ENCODE peak calls at places on chromosomes 7 and 10, in nine cellular contexts. One of them, this sample, is unnamed.

GRCh38 chr7:142359694-142360279 is 101.9 kb upstream of the PRSS58 start:
- DNase-seq in GM18507: no peak
- DNase-seq in brain pericyte: no peak
- DNase-seq in OCI-M1: no peak
- DNase-seq in retina: no peak
- DNase-seq in nephron progenitor cell: no peak
- DNase-seq in stimulated activated CD4-positive, alpha-beta T cell treated with anti-CD3 and anti-CD28 coated beads, Interleukin-1b, Interleukin-23, amount 100 ng/mL, for 1 hour: no peak
- DNase-seq in stimulated activated naive B cell treated with anti-CD40 and anti-IgM and Interleukin-4, amounts not matched to agents 10 μg/mL and 1 μg/mL and 100 μg/mL, for 72 hours: no peak
- DNase-seq in activated CD4-positive, alpha-beta T cell treated with anti-CD3 and anti-CD28 coated beads for 48 hours: no peak
- DNase-seq in this sample: no peak

GRCh38 chr7:19798986-19799385 is 25.6 kb upstream of the TMEM196 start:
- DNase-seq in stimulated activated CD4-positive, alpha-beta T cell treated with anti-CD3 and anti-CD28 coated beads, Interleukin-1b, Interleukin-23, amount 100 ng/mL, for 1 hour: no peak
- DNase-seq in stimulated activated naive B cell treated with anti-CD40 and anti-IgM and Interleukin-4, amounts not matched to agents 10 μg/mL and 1 μg/mL and 100 μg/mL, for 72 hours: no peak
- DNase-seq in GM18507: no peak
- DNase-seq in OCI-M1: no peak
- DNase-seq in activated CD4-positive, alpha-beta T cell treated with anti-CD3 and anti-CD28 coated beads for 48 hours: no peak
- DNase-seq in brain pericyte: no peak
- DNase-seq in nephron progenitor cell: no peak
- DNase-seq in retina: no peak
- DNase-seq in this sample: no peak

GRCh38 chr7:98399462-98399861 is 1.4 kb downstream of the BAIAP2L1 start:
- DNase-seq in OCI-M1: no peak
- DNase-seq in retina: no peak
- DNase-seq in activated CD4-positive, alpha-beta T cell treated with anti-CD3 and anti-CD28 coated beads for 48 hours: no peak
- DNase-seq in brain pericyte: no peak
- DNase-seq in GM18507: no peak
- DNase-seq in stimulated activated CD4-positive, alpha-beta T cell treated with anti-CD3 and anti-CD28 coated beads, Interleukin-1b, Interleukin-23, amount 100 ng/mL, for 1 hour: no peak
- DNase-seq in stimulated activated naive B cell treated with anti-CD40 and anti-IgM and Interleukin-4, amounts not matched to agents 10 μg/mL and 1 μg/mL and 100 μg/mL, for 72 hours: no peak
- DNase-seq in nephron progenitor cell: no peak
- DNase-seq in this sample: no peak

GRCh38 chr7:115135769-115136410 is 214.0 kb downstream of the MDFIC start:
- DNase-seq in GM18507: no peak
- DNase-seq in brain pericyte: no peak
- DNase-seq in stimulated activated naive B cell treated with anti-CD40 and anti-IgM and Interleukin-4, amounts not matched to agents 10 μg/mL and 1 μg/mL and 100 μg/mL, for 72 hours: no peak
- DNase-seq in activated CD4-positive, alpha-beta T cell treated with anti-CD3 and anti-CD28 coated beads for 48 hours: no peak
- DNase-seq in retina: no peak
- DNase-seq in nephron progenitor cell: no peak
- DNase-seq in stimulated activated CD4-positive, alpha-beta T cell treated with anti-CD3 and anti-CD28 coated beads, Interleukin-1b, Interleukin-23, amount 100 ng/mL, for 1 hour: no peak
- DNase-seq in OCI-M1: no peak
- DNase-seq in this sample: no peak

GRCh38 chr7:68043546-68043945 is 1046.9 kb downstream of the TYW1 start:
- DNase-seq in stimulated activated CD4-positive, alpha-beta T cell treated with anti-CD3 and anti-CD28 coated beads, Interleukin-1b, Interleukin-23, amount 100 ng/mL, for 1 hour: no peak
- DNase-seq in nephron progenitor cell: no peak
- DNase-seq in retina: no peak
- DNase-seq in stimulated activated naive B cell treated with anti-CD40 and anti-IgM and Interleukin-4, amounts not matched to agents 10 μg/mL and 1 μg/mL and 100 μg/mL, for 72 hours: no peak
- DNase-seq in GM18507: no peak
- DNase-seq in OCI-M1: no peak
- DNase-seq in brain pericyte: no peak
- DNase-seq in activated CD4-positive, alpha-beta T cell treated with anti-CD3 and anti-CD28 coated beads for 48 hours: no peak
- DNase-seq in this sample: no peak

GRCh38 chr10:98611432-98611831 is 164.7 kb upstream of the HPS1 start:
- DNase-seq in OCI-M1: no peak
- DNase-seq in stimulated activated naive B cell treated with anti-CD40 and anti-IgM and Interleukin-4, amounts not matched to agents 10 μg/mL and 1 μg/mL and 100 μg/mL, for 72 hours: no peak
- DNase-seq in nephron progenitor cell: no peak
- DNase-seq in GM18507: no peak
- DNase-seq in brain pericyte: no peak
- DNase-seq in retina: no peak
- DNase-seq in stimulated activated CD4-positive, alpha-beta T cell treated with anti-CD3 and anti-CD28 coated beads, Interleukin-1b, Interleukin-23, amount 100 ng/mL, for 1 hour: no peak
- DNase-seq in activated CD4-positive, alpha-beta T cell treated with anti-CD3 and anti-CD28 coated beads for 48 hours: no peak
- DNase-seq in this sample: no peak

GRCh38 chr10:61140765-61141392 is 196.9 kb upstream of the RHOBTB1 start:
- DNase-seq in stimulated activated naive B cell treated with anti-CD40 and anti-IgM and Interleukin-4, amounts not matched to agents 10 μg/mL and 1 μg/mL and 100 μg/mL, for 72 hours: no peak
- DNase-seq in OCI-M1: peak
- DNase-seq in GM18507: no peak
- DNase-seq in retina: peak
- DNase-seq in activated CD4-positive, alpha-beta T cell treated with anti-CD3 and anti-CD28 coated beads for 48 hours: no peak
- DNase-seq in brain pericyte: peak
- DNase-seq in stimulated activated CD4-positive, alpha-beta T cell treated with anti-CD3 and anti-CD28 coated beads, Interleukin-1b, Interleukin-23, amount 100 ng/mL, for 1 hour: no peak
- DNase-seq in nephron progenitor cell: no peak
- DNase-seq in this sample: no peak

GRCh38 chr7:94530114-94530513 is 20.5 kb downstream of the CASD1 start:
- DNase-seq in stimulated activated naive B cell treated with anti-CD40 and anti-IgM and Interleukin-4, amounts not matched to agents 10 μg/mL and 1 μg/mL and 100 μg/mL, for 72 hours: no peak
- DNase-seq in stimulated activated CD4-positive, alpha-beta T cell treated with anti-CD3 and anti-CD28 coated beads, Interleukin-1b, Interleukin-23, amount 100 ng/mL, for 1 hour: no peak
- DNase-seq in retina: no peak
- DNase-seq in GM18507: no peak
- DNase-seq in nephron progenitor cell: no peak
- DNase-seq in brain pericyte: no peak
- DNase-seq in OCI-M1: no peak
- DNase-seq in activated CD4-positive, alpha-beta T cell treated with anti-CD3 and anti-CD28 coated beads for 48 hours: no peak
- DNase-seq in this sample: no peak

GRCh38 chr10:113985342-113985844 is 58.3 kb upstream of the ADRB1 start:
- DNase-seq in nephron progenitor cell: no peak
- DNase-seq in brain pericyte: no peak
- DNase-seq in activated CD4-positive, alpha-beta T cell treated with anti-CD3 and anti-CD28 coated beads for 48 hours: no peak
- DNase-seq in OCI-M1: no peak
- DNase-seq in retina: peak
- DNase-seq in stimulated activated CD4-positive, alpha-beta T cell treated with anti-CD3 and anti-CD28 coated beads, Interleukin-1b, Interleukin-23, amount 100 ng/mL, for 1 hour: no peak
- DNase-seq in stimulated activated naive B cell treated with anti-CD40 and anti-IgM and Interleukin-4, amounts not matched to agents 10 μg/mL and 1 μg/mL and 100 μg/mL, for 72 hours: no peak
- DNase-seq in GM18507: no peak
- DNase-seq in this sample: no peak

GRCh38 chr10:28938745-28939144 is 261.4 kb downstream of the BAMBI start:
- DNase-seq in stimulated activated naive B cell treated with anti-CD40 and anti-IgM and Interleukin-4, amounts not matched to agents 10 μg/mL and 1 μg/mL and 100 μg/mL, for 72 hours: no peak
- DNase-seq in brain pericyte: no peak
- DNase-seq in GM18507: no peak
- DNase-seq in stimulated activated CD4-positive, alpha-beta T cell treated with anti-CD3 and anti-CD28 coated beads, Interleukin-1b, Interleukin-23, amount 100 ng/mL, for 1 hour: no peak
- DNase-seq in nephron progenitor cell: no peak
- DNase-seq in activated CD4-positive, alpha-beta T cell treated with anti-CD3 and anti-CD28 coated beads for 48 hours: no peak
- DNase-seq in OCI-M1: no peak
- DNase-seq in retina: no peak
- DNase-seq in this sample: no peak

GRCh38 chr10:123126246-123126645 is 9.5 kb upstream of the HMX3 start:
- DNase-seq in stimulated activated CD4-positive, alpha-beta T cell treated with anti-CD3 and anti-CD28 coated beads, Interleukin-1b, Interleukin-23, amount 100 ng/mL, for 1 hour: no peak
- DNase-seq in stimulated activated naive B cell treated with anti-CD40 and anti-IgM and Interleukin-4, amounts not matched to agents 10 μg/mL and 1 μg/mL and 100 μg/mL, for 72 hours: no peak
- DNase-seq in GM18507: no peak
- DNase-seq in OCI-M1: no peak
- DNase-seq in activated CD4-positive, alpha-beta T cell treated with anti-CD3 and anti-CD28 coated beads for 48 hours: no peak
- DNase-seq in brain pericyte: no peak
- DNase-seq in retina: no peak
- DNase-seq in nephron progenitor cell: no peak
- DNase-seq in this sample: no peak

GRCh38 chr10:103917326-103918052 is 495 bp downstream of the STN1 start:
- DNase-seq in activated CD4-positive, alpha-beta T cell treated with anti-CD3 and anti-CD28 coated beads for 48 hours: peak
- DNase-seq in stimulated activated CD4-positive, alpha-beta T cell treated with anti-CD3 and anti-CD28 coated beads, Interleukin-1b, Interleukin-23, amount 100 ng/mL, for 1 hour: no peak
- DNase-seq in OCI-M1: no peak
- DNase-seq in nephron progenitor cell: peak
- DNase-seq in stimulated activated naive B cell treated with anti-CD40 and anti-IgM and Interleukin-4, amounts not matched to agents 10 μg/mL and 1 μg/mL and 100 μg/mL, for 72 hours: no peak
- DNase-seq in retina: no peak
- DNase-seq in GM18507: no peak
- DNase-seq in brain pericyte: peak
- DNase-seq in this sample: peak

GRCh38 chr10:9230625-9231024 is 1176.1 kb downstream of the GATA3 start:
- DNase-seq in stimulated activated CD4-positive, alpha-beta T cell treated with anti-CD3 and anti-CD28 coated beads, Interleukin-1b, Interleukin-23, amount 100 ng/mL, for 1 hour: no peak
- DNase-seq in brain pericyte: no peak
- DNase-seq in stimulated activated naive B cell treated with anti-CD40 and anti-IgM and Interleukin-4, amounts not matched to agents 10 μg/mL and 1 μg/mL and 100 μg/mL, for 72 hours: no peak
- DNase-seq in GM18507: no peak
- DNase-seq in nephron progenitor cell: no peak
- DNase-seq in activated CD4-positive, alpha-beta T cell treated with anti-CD3 and anti-CD28 coated beads for 48 hours: no peak
- DNase-seq in retina: no peak
- DNase-seq in OCI-M1: no peak
- DNase-seq in this sample: no peak

This sample was measured in glutamatergic neuron.